ENCODE peak calls at places on chromosome 17, in eight cellular contexts. H is transverse colon, Q is SK-N-SH, V is GM12878, T is esophagus muscularis mucosa, F is upper lobe of left lung, L is K562, I is stomach. X is an unnamed sample.

GRCh38 chr17:82253179-82253544 is 20.3 kb downstream of the CSNK1D start:
- DNase-seq in H (no peak), Q (no peak), V (no peak), T (no peak), F (no peak), L (no peak), I (no peak), X (no peak)

GRCh38 chr17:46147167-46147749 is 46.0 kb downstream of the KANSL1 start:
- DNase-seq in H (no peak), Q (no peak), V (no peak), T (no peak), F (no peak), L (no peak), I (no peak), X (no peak)

GRCh38 chr17:70104688-70105087 is 29.7 kb downstream of the KCNJ16 start:
- DNase-seq in H (no peak), Q (no peak), V (no peak), T (no peak), F (no peak), L (no peak), I (no peak), X (no peak)

GRCh38 chr17:37744961-37745800 is at the start of gene HNF1B:
- DNase-seq in H (peak; percentile 73), Q (no peak), V (no peak), T (no peak), F (peak; percentile 74), L (no peak), I (peak; percentile 75), X (no peak)

GRCh38 chr17:82859431-82860403 is 19.9 kb upstream of the ZNF750 start:
- DNase-seq in H (no peak), Q (no peak), V (peak; percentile 63), T (no peak), F (peak; percentile 88), L (peak; percentile 46), I (no peak), X (no peak)

GRCh38 chr17:50863221-50863843 is 2.8 kb downstream of the TOB1 start:
- DNase-seq in H (peak; percentile 71), Q (peak; percentile 80), V (no peak), T (peak; percentile 90), F (peak; percentile 75), L (no peak), I (peak; percentile 59), X (no peak)

GRCh38 chr17:9890124-9890523 is 14.9 kb downstream of the RCVRN start:
- DNase-seq in H (no peak), Q (peak; percentile 35), V (no peak), T (no peak), F (no peak), L (peak; percentile 49), I (no peak), X (no peak)

GRCh38 chr17:79065105-79065670 is 9.4 kb upstream of the ENGASE start:
- DNase-seq in H (peak; percentile 75), Q (no peak), V (no peak), T (no peak), F (no peak), L (peak; percentile 62), I (peak; percentile 57), X (no peak)

GRCh38 chr17:65617496-65617895 is 56.0 kb upstream of the AXIN2 start:
- DNase-seq in H (no peak), Q (no peak), V (no peak), T (no peak), F (no peak), L (no peak), I (no peak), X (no peak)

GRCh38 chr17:42067371-42068180 is 17.2 kb upstream of the C17orf113 start:
- DNase-seq in H (peak; percentile 77), Q (peak; percentile 85), V (no peak), T (peak; percentile 93), F (no peak), L (peak; percentile 78), I (peak; percentile 74), X (peak; percentile 83)

GRCh38 chr17:55527520-55528118 is 16.4 kb upstream of the SMIM36 start:
- DNase-seq in H (no peak), Q (peak; percentile 74), V (no peak), T (no peak), F (no peak), L (no peak), I (no peak), X (peak; percentile 38)

GRCh38 chr17:4881761-4882555 is 17.4 kb upstream of the C17orf107 start:
- DNase-seq in H (peak; percentile 80), Q (peak; percentile 76), V (no peak), T (no peak), F (no peak), L (peak; percentile 56), I (peak; percentile 83), X (peak; percentile 67)

GRCh38 chr17:57895382-57896060 is 45.7 kb upstream of the MRPS23 start:
- DNase-seq in H (no peak), Q (no peak), V (no peak), T (no peak), F (no peak), L (no peak), I (peak; percentile 45), X (no peak)

GRCh38 chr17:6021011-6021400 is 49.2 kb upstream of the WSCD1 start:
- DNase-seq in H (no peak), Q (no peak), V (no peak), T (no peak), F (no peak), L (no peak), I (no peak), X (no peak)

GRCh38 chr17:6020376-6021010 is 49.7 kb upstream of the WSCD1 start:
- DNase-seq in H (no peak), Q (no peak), V (no peak), T (no peak), F (no peak), L (no peak), I (no peak), X (no peak)

GRCh38 chr17:6019959-6020358 is 50.2 kb upstream of the WSCD1 start:
- DNase-seq in H (no peak), Q (no peak), V (no peak), T (no peak), F (no peak), L (no peak), I (no peak), X (no peak)

GRCh38 chr17:6023452-6023851 is 46.7 kb upstream of the WSCD1 start:
- DNase-seq in H (no peak), Q (no peak), V (no peak), T (no peak), F (no peak), L (no peak), I (no peak), X (no peak)

GRCh38 chr17:6021627-6022026 is 48.6 kb upstream of the WSCD1 start:
- DNase-seq in H (no peak), Q (no peak), V (no peak), T (no peak), F (no peak), L (no peak), I (no peak), X (no peak)
- H3K4me1 ChIP-seq in H (no peaks in the 10 kb centered on the region), Q (no peaks in the 10 kb centered on the region), V (no peaks in the 10 kb centered on the region), T (no peaks in the 10 kb centered on the region), F (no peaks in the 10 kb centered on the region), L (no peaks in the 10 kb centered on the region), I (no peaks in the 10 kb centered on the region), X (no peaks in the 10 kb centered on the region)

GRCh38 chr17:45043813-45044540 is 7.5 kb downstream of the DCAKD start:
- DNase-seq in H (no peak), Q (no peak), V (no peak), T (no peak), F (peak; percentile 51), L (no peak), I (no peak), X (no peak)

GRCh38 chr17:45043268-45043681 is 8.2 kb downstream of the DCAKD start:
- DNase-seq in H (no peak), Q (peak; percentile 33), V (no peak), T (no peak), F (peak; percentile 34), L (no peak), I (no peak), X (no peak)

GRCh38 chr17:45042346-45043120 is 8.9 kb downstream of the DCAKD start:
- DNase-seq in H (no peak), Q (peak; percentile 22), V (no peak), T (no peak), F (no peak), L (no peak), I (no peak), X (no peak)

GRCh38 chr17:45038771-45039634 is 12.4 kb downstream of the DCAKD start:
- DNase-seq in H (no peak), Q (no peak), V (no peak), T (no peak), F (no peak), L (no peak), I (no peak), X (no peak)

GRCh38 chr17:45040459-45040858 is 11.0 kb downstream of the DCAKD start:
- DNase-seq in H (no peak), Q (no peak), V (no peak), T (no peak), F (no peak), L (no peak), I (no peak), X (no peak)
- H3K27me3 ChIP-seq in H (no peaks in the 10 kb centered on the region), Q (no peaks in the 10 kb centered on the region), V (no peaks in the 10 kb centered on the region), T (no peaks in the 10 kb centered on the region), F (no peaks in the 10 kb centered on the region), L (no peaks in the 10 kb centered on the region), I (no peaks in the 10 kb centered on the region), X (no peaks in the 10 kb centered on the region)

GRCh38 chr17:1625507-1626080 is 3.0 kb downstream of the SLC43A2 start:
- DNase-seq in H (no peak), Q (no peak), V (no peak), T (no peak), F (no peak), L (no peak), I (peak; percentile 54), X (no peak)
- TF ChIP-seq EP300 in H (no peak), Q (no peak), V (no peak), T (no peak), F (no peak), L (peak; percentile 9), I (no peak), X (no peak)

GRCh38 chr17:11803635-11804034 is 193.6 kb downstream of the ZNF18 start:
- DNase-seq in H (no peak), Q (no peak), V (no peak), T (peak; percentile 66), F (no peak), L (no peak), I (no peak), X (no peak)
- H3K4me1 ChIP-seq in H (no peaks in the 10 kb centered on the region), Q (peaks cover 6% of the 10 kb centered on the region), V (no peaks in the 10 kb centered on the region), T (no peaks in the 10 kb centered on the region), F (no peaks in the 10 kb centered on the region), L (no peaks in the 10 kb centered on the region), I (no peaks in the 10 kb centered on the region), X (no peaks in the 10 kb centered on the region)

DNA sequence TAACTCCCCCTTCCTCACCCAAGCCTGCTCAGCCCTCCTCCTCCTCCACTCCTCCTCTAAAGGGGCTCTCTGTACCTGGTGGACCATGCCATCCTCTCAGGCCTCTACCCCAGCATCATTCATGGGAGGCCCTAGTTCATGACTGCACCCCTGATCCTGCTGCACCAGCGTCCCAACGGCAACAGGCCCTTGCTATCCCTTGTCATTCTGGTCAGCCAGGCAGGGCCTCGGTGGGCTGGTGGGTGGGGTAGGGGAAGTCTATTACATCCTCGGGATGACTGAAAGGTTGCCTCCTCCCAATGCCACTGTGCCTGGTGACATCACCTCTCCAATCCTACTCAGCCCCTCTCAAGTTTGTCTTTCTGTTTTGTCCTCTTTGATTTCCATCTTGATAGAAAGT is 19.7 kb downstream of the ALOX12B start:
- DNase-seq in H (no peak), Q (no peak), V (no peak), T (no peak), F (no peak), L (no peak), I (no peak), X (no peak)
- H3K27me3 ChIP-seq in H (peaks cover 38% of the 10 kb centered on the region), Q (peaks cover 75% of the 10 kb centered on the region), V (peaks cover 4% of the 10 kb centered on the region), T (peaks cover 20% of the 10 kb centered on the region), F (peaks cover 13% of the 10 kb centered on the region), L (no peaks in the 10 kb centered on the region), I (peaks cover 40% of the 10 kb centered on the region), X (no peaks in the 10 kb centered on the region)

GRCh38 chr17:40862985-40863733 is 3.9 kb downstream of the KRT12 start:
- DNase-seq in H (no peak), Q (no peak), V (no peak), T (no peak), F (peak; percentile 57), L (no peak), I (no peak), X (no peak)
- TF ChIP-seq EP300 in H (no peak), Q (no peak), V (no peak), T (no peak), F (no peak), L (no peak), I (no peak), X (no peak)